ENCODE peak calls at places on chromosome 3, in five cellular contexts. One of them, this sample, is unnamed.

GRCh38 chr3:12503126-12503952 is 19.1 kb downstream of the TSEN2 start:
- DNase-seq in HS-27A: no peak
- DNase-seq in naive thymus-derived CD8-positive, alpha-beta T cell: no peak
- DNase-seq in NCI-H1105: no peak
- DNase-seq in type B pancreatic cell: no peak
- DNase-seq in this sample: no peak

GRCh38 chr3:194686414-194686815 is 732 bp downstream of the FAM43A start:
- DNase-seq in HS-27A: no peak
- DNase-seq in naive thymus-derived CD8-positive, alpha-beta T cell: no peak
- DNase-seq in NCI-H1105: peak; percentile 39
- DNase-seq in type B pancreatic cell: no peak
- DNase-seq in this sample: peak; percentile 36

GRCh38 chr3:173730391-173730790 is 332.8 kb downstream of the NLGN1 start:
- DNase-seq in HS-27A: no peak
- DNase-seq in naive thymus-derived CD8-positive, alpha-beta T cell: no peak
- DNase-seq in NCI-H1105: no peak
- DNase-seq in type B pancreatic cell: no peak
- DNase-seq in this sample: no peak

GRCh38 chr3:41001556-41001955 is 197.7 kb upstream of the CTNNB1 start:
- DNase-seq in HS-27A: no peak
- DNase-seq in naive thymus-derived CD8-positive, alpha-beta T cell: no peak
- DNase-seq in NCI-H1105: no peak
- DNase-seq in type B pancreatic cell: no peak
- DNase-seq in this sample: no peak

GRCh38 chr3:53478166-53478830 is 16.1 kb upstream of the CACNA1D start:
- DNase-seq in HS-27A: no peak
- DNase-seq in naive thymus-derived CD8-positive, alpha-beta T cell: no peak
- DNase-seq in NCI-H1105: no peak
- DNase-seq in type B pancreatic cell: no peak
- DNase-seq in this sample: no peak

GRCh38 chr3:154421067-154421466 is 8.9 kb downstream of the GPR149 start:
- DNase-seq in HS-27A: no peak
- DNase-seq in naive thymus-derived CD8-positive, alpha-beta T cell: no peak
- DNase-seq in NCI-H1105: no peak
- DNase-seq in type B pancreatic cell: no peak
- DNase-seq in this sample: no peak

GRCh38 chr3:56324473-56324872 is 143.8 kb downstream of the ERC2 start:
- DNase-seq in HS-27A: no peak
- DNase-seq in naive thymus-derived CD8-positive, alpha-beta T cell: no peak
- DNase-seq in NCI-H1105: no peak
- DNase-seq in type B pancreatic cell: no peak
- DNase-seq in this sample: no peak

GRCh38 chr3:44055951-44056350 is 185.7 kb upstream of the TOPAZ1 start:
- DNase-seq in HS-27A: no peak
- DNase-seq in naive thymus-derived CD8-positive, alpha-beta T cell: no peak
- DNase-seq in NCI-H1105: no peak
- DNase-seq in type B pancreatic cell: no peak
- DNase-seq in this sample: no peak

GRCh38 chr3:52349131-52349530 is 33.0 kb downstream of the DNAH1 start:
- DNase-seq in HS-27A: no peak
- DNase-seq in naive thymus-derived CD8-positive, alpha-beta T cell: no peak
- DNase-seq in NCI-H1105: no peak
- DNase-seq in type B pancreatic cell: no peak
- DNase-seq in this sample: no peak

GRCh38 chr3:111227216-111227615 is 155.6 kb downstream of the NECTIN3 start:
- DNase-seq in HS-27A: peak; percentile 70
- DNase-seq in naive thymus-derived CD8-positive, alpha-beta T cell: no peak
- DNase-seq in NCI-H1105: no peak
- DNase-seq in type B pancreatic cell: no peak
- DNase-seq in this sample: no peak

GRCh38 chr3:13276438-13277129 is 143.5 kb downstream of the NUP210 start:
- DNase-seq in HS-27A: no peak
- DNase-seq in naive thymus-derived CD8-positive, alpha-beta T cell: no peak
- DNase-seq in NCI-H1105: no peak
- DNase-seq in type B pancreatic cell: no peak
- DNase-seq in this sample: no peak

GRCh38 chr3:63343674-63344073 is 65.6 kb downstream of the SYNPR start:
- DNase-seq in HS-27A: peak; percentile 89
- DNase-seq in naive thymus-derived CD8-positive, alpha-beta T cell: no peak
- DNase-seq in NCI-H1105: peak; percentile 83
- DNase-seq in type B pancreatic cell: peak; percentile 84
- DNase-seq in this sample: no peak

GRCh38 chr3:55333923-55334322 is 153.2 kb downstream of the WNT5A start:
- DNase-seq in HS-27A: no peak
- DNase-seq in naive thymus-derived CD8-positive, alpha-beta T cell: no peak
- DNase-seq in NCI-H1105: no peak
- DNase-seq in type B pancreatic cell: no peak
- DNase-seq in this sample: no peak

GRCh38 chr3:61593630-61594029 is 32.3 kb downstream of the PTPRG start:
- DNase-seq in HS-27A: no peak
- DNase-seq in naive thymus-derived CD8-positive, alpha-beta T cell: no peak
- DNase-seq in NCI-H1105: no peak
- DNase-seq in type B pancreatic cell: no peak
- DNase-seq in this sample: no peak

GRCh38 chr3:40588406-40588805 is 63.6 kb downstream of the ZNF621 start:
- DNase-seq in HS-27A: no peak
- DNase-seq in naive thymus-derived CD8-positive, alpha-beta T cell: no peak
- DNase-seq in NCI-H1105: no peak
- DNase-seq in type B pancreatic cell: no peak
- DNase-seq in this sample: no peak

GRCh38 chr3:127608362-127608718 is 10.1 kb downstream of the MCM2 start:
- DNase-seq in HS-27A: no peak
- DNase-seq in naive thymus-derived CD8-positive, alpha-beta T cell: no peak
- DNase-seq in NCI-H1105: no peak
- DNase-seq in type B pancreatic cell: no peak
- DNase-seq in this sample: no peak

GRCh38 chr3:192919895-192920294 is 2.2 kb upstream of the MB21D2 start:
- DNase-seq in HS-27A: no peak
- DNase-seq in naive thymus-derived CD8-positive, alpha-beta T cell: no peak
- DNase-seq in NCI-H1105: no peak
- DNase-seq in type B pancreatic cell: no peak
- DNase-seq in this sample: no peak

GRCh38 chr3:188627652-188628051 is 473.7 kb downstream of the LPP start:
- DNase-seq in HS-27A: peak; percentile 60
- DNase-seq in naive thymus-derived CD8-positive, alpha-beta T cell: no peak
- DNase-seq in NCI-H1105: no peak
- DNase-seq in type B pancreatic cell: no peak
- DNase-seq in this sample: no peak

GRCh38 chr3:100423611-100424010 is 22.3 kb downstream of the LNP1 start:
- DNase-seq in HS-27A: no peak
- DNase-seq in naive thymus-derived CD8-positive, alpha-beta T cell: no peak
- DNase-seq in NCI-H1105: no peak
- DNase-seq in type B pancreatic cell: no peak
- DNase-seq in this sample: no peak

GRCh38 chr3:127672429-127673190 is at the start of gene ABTB1:
- DNase-seq in HS-27A: no peak
- DNase-seq in naive thymus-derived CD8-positive, alpha-beta T cell: peak; percentile 87
- DNase-seq in NCI-H1105: peak; percentile 88
- DNase-seq in type B pancreatic cell: peak; percentile 82
- DNase-seq in this sample: peak; percentile 81

GRCh38 chr3:188780188-188781147 is 391.3 kb upstream of the TPRG1 start:
- DNase-seq in HS-27A: no peak
- DNase-seq in naive thymus-derived CD8-positive, alpha-beta T cell: no peak
- DNase-seq in NCI-H1105: no peak
- DNase-seq in type B pancreatic cell: no peak
- DNase-seq in this sample: no peak

GRCh38 chr3:32991781-32992180 is 40.3 kb downstream of the CCR4 start:
- DNase-seq in HS-27A: no peak
- DNase-seq in naive thymus-derived CD8-positive, alpha-beta T cell: no peak
- DNase-seq in NCI-H1105: no peak
- DNase-seq in type B pancreatic cell: no peak
- DNase-seq in this sample: no peak

GRCh38 chr3:100155590-100155989 is 41.3 kb upstream of the FILIP1L start:
- DNase-seq in HS-27A: no peak
- DNase-seq in naive thymus-derived CD8-positive, alpha-beta T cell: no peak
- DNase-seq in NCI-H1105: no peak
- DNase-seq in type B pancreatic cell: no peak
- DNase-seq in this sample: no peak

GRCh38 chr3:45560270-45561020 is 34.1 kb upstream of the LIMD1 start:
- DNase-seq in HS-27A: no peak
- DNase-seq in naive thymus-derived CD8-positive, alpha-beta T cell: no peak
- DNase-seq in NCI-H1105: no peak
- DNase-seq in type B pancreatic cell: no peak
- DNase-seq in this sample: no peak

GRCh38 chr3:38084969-38085942 is 46.2 kb downstream of the DLEC1 start:
- DNase-seq in HS-27A: no peak
- DNase-seq in naive thymus-derived CD8-positive, alpha-beta T cell: peak; percentile 11
- DNase-seq in NCI-H1105: no peak
- DNase-seq in type B pancreatic cell: no peak
- DNase-seq in this sample: no peak

GRCh38 chr3:13367728-13368127 is 52.4 kb downstream of the NUP210 start:
- DNase-seq in HS-27A: no peak
- DNase-seq in naive thymus-derived CD8-positive, alpha-beta T cell: no peak
- DNase-seq in NCI-H1105: no peak
- DNase-seq in type B pancreatic cell: no peak
- DNase-seq in this sample: no peak

GRCh38 chr3:62875103-62876002 is at the start of gene CADPS:
- DNase-seq in HS-27A: no peak
- DNase-seq in naive thymus-derived CD8-positive, alpha-beta T cell: no peak
- DNase-seq in NCI-H1105: peak; percentile 34
- DNase-seq in type B pancreatic cell: no peak
- DNase-seq in this sample: no peak

GRCh38 chr3:49276475-49277356 is at the start of gene C3orf62:
- DNase-seq in HS-27A: no peak
- DNase-seq in naive thymus-derived CD8-positive, alpha-beta T cell: peak; percentile 62
- DNase-seq in NCI-H1105: peak; percentile 57
- DNase-seq in type B pancreatic cell: peak; percentile 72
- DNase-seq in this sample: peak; percentile 44

GRCh38 chr3:129365779-129366178 is 62.7 kb downstream of the EFCAB12 start:
- DNase-seq in HS-27A: no peak
- DNase-seq in naive thymus-derived CD8-positive, alpha-beta T cell: no peak
- DNase-seq in NCI-H1105: no peak
- DNase-seq in type B pancreatic cell: no peak
- DNase-seq in this sample: no peak

GRCh38 chr3:146382386-146382785 is 87.0 kb downstream of the PLSCR2 start:
- DNase-seq in HS-27A: no peak
- DNase-seq in naive thymus-derived CD8-positive, alpha-beta T cell: no peak
- DNase-seq in NCI-H1105: no peak
- DNase-seq in type B pancreatic cell: no peak
- DNase-seq in this sample: no peak

GRCh38 chr3:114746502-114746901 is 400.6 kb downstream of the ZBTB20 start:
- DNase-seq in HS-27A: no peak
- DNase-seq in naive thymus-derived CD8-positive, alpha-beta T cell: no peak
- DNase-seq in NCI-H1105: no peak
- DNase-seq in type B pancreatic cell: no peak
- DNase-seq in this sample: no peak

GRCh38 chr3:125220681-125221429 is 8.3 kb upstream of the SLC12A8 start:
- DNase-seq in HS-27A: no peak
- DNase-seq in naive thymus-derived CD8-positive, alpha-beta T cell: no peak
- DNase-seq in NCI-H1105: no peak
- DNase-seq in type B pancreatic cell: no peak
- DNase-seq in this sample: no peak

GRCh38 chr3:135622215-135622614 is 343.3 kb upstream of the PPP2R3A start:
- DNase-seq in HS-27A: no peak
- DNase-seq in naive thymus-derived CD8-positive, alpha-beta T cell: no peak
- DNase-seq in NCI-H1105: no peak
- DNase-seq in type B pancreatic cell: no peak
- DNase-seq in this sample: no peak

GRCh38 chr3:161250116-161250515 is 29.0 kb downstream of the NMD3 start:
- DNase-seq in HS-27A: no peak
- DNase-seq in naive thymus-derived CD8-positive, alpha-beta T cell: no peak
- DNase-seq in NCI-H1105: no peak
- DNase-seq in type B pancreatic cell: no peak
- DNase-seq in this sample: no peak

GRCh38 chr3:23874359-23875120 is 42.2 kb downstream of the NKIRAS1 start:
- DNase-seq in HS-27A: no peak
- DNase-seq in naive thymus-derived CD8-positive, alpha-beta T cell: no peak
- DNase-seq in NCI-H1105: no peak
- DNase-seq in type B pancreatic cell: no peak
- DNase-seq in this sample: no peak